ENCODE peak calls at places on chromosome 3, in ten cellular contexts. B is upper lobe of left lung, A is tibial nerve, K is IMR-90, N is thyroid gland, Q is neuronal stem cell, U is upper lobe of right lung, S is transverse colon, R is aorta, C is iPS DF 6.9. E is an unnamed sample.

GRCh38 chr3:160112996-160113395 is 112.2 kb upstream of the C3orf80 start:
- DNase-seq in B (no peak), A (no peak), K (no peak), N (no peak), Q (no peak), U (no peak), S (no peak), R (no peak), C (no peak), E (no peak)

GRCh38 chr3:48301814-48302194 is 31.7 kb downstream of the SPINK8 start:
- DNase-seq in B (no peak), A (no peak), K (peak; percentile 19), N (peak; percentile 46), Q (peak; percentile 8), U (no peak), S (peak; percentile 64), R (no peak), C (no peak), E (peak; percentile 50)

GRCh38 chr3:187183210-187183862 is 13.9 kb upstream of the RTP1 start:
- DNase-seq in B (no peak), A (no peak), K (no peak), N (no peak), Q (no peak), U (no peak), S (no peak), R (peak; percentile 56), C (no peak), E (no peak)

GRCh38 chr3:31219131-31219843 is 313.4 kb upstream of the STT3B start:
- DNase-seq in B (no peak), A (no peak), K (peak; percentile 15), N (no peak), Q (no peak), U (no peak), S (no peak), R (no peak), C (no peak), E (no peak)

GRCh38 chr3:96331341-96331740 is 483.1 kb upstream of the EPHA6 start:
- DNase-seq in B (no peak), A (no peak), K (no peak), N (no peak), Q (no peak), U (no peak), S (no peak), R (no peak), C (no peak), E (no peak)

GRCh38 chr3:28915711-28916481 is 365.0 kb upstream of the RBMS3 start:
- DNase-seq in B (no peak), A (no peak), K (peak; percentile 91), N (peak; percentile 3), Q (peak; percentile 37), U (no peak), S (peak; percentile 10), R (peak; percentile 42), C (no peak), E (peak; percentile 16)

GRCh38 chr3:156206157-156206556 is 85.8 kb downstream of the KCNAB1 start:
- DNase-seq in B (no peak), A (no peak), K (peak; percentile 17), N (no peak), Q (no peak), U (no peak), S (no peak), R (no peak), C (no peak), E (no peak)

GRCh38 chr3:145518639-145519038 is 642.3 kb downstream of the PLOD2 start:
- DNase-seq in B (no peak), A (no peak), K (no peak), N (no peak), Q (no peak), U (no peak), S (no peak), R (no peak), C (no peak), E (no peak)

GRCh38 chr3:100956276-100956675 is 36.9 kb downstream of the ABI3BP start:
- DNase-seq in B (no peak), A (no peak), K (no peak), N (no peak), Q (no peak), U (no peak), S (no peak), R (no peak), C (no peak), E (no peak)
- H3K4me3 ChIP-seq in B (no peak overlapping the region), A (no peak overlapping the region), K (no peak overlapping the region), N (no peak overlapping the region), Q (no peak overlapping the region), U (no peak overlapping the region), S (no peak overlapping the region), R (no peak overlapping the region), C (no peak overlapping the region), E (no peak overlapping the region)

GRCh38 chr3:181909241-181909640 is 197.5 kb downstream of the SOX2 start:
- DNase-seq in B (no peak), A (no peak), K (no peak), N (no peak), Q (no peak), U (no peak), S (no peak), R (no peak), C (no peak), E (no peak)
- H3K36me3 ChIP-seq in B (no peaks in the 10 kb centered on the region), A (no peaks in the 10 kb centered on the region), K (no peaks in the 10 kb centered on the region), N (no peaks in the 10 kb centered on the region), Q (no peaks in the 10 kb centered on the region), U (no peaks in the 10 kb centered on the region), S (no peaks in the 10 kb centered on the region), R (no peaks in the 10 kb centered on the region), C (no peaks in the 10 kb centered on the region), E (no peaks in the 10 kb centered on the region)

GRCh38 chr3:16511561-16512434 is 1.7 kb downstream of the RFTN1 start:
- DNase-seq in B (no peak), A (peak; percentile 36), K (peak; percentile 92), N (peak; percentile 70), Q (no peak), U (no peak), S (peak; percentile 65), R (peak; percentile 86), C (no peak), E (peak; percentile 46)
- H3K4me3 ChIP-seq in B (peak overlapping the region; percentile 75), A (peak overlapping the region; percentile 96), K (peak overlapping the region; percentile 96), N (no peak overlapping the region), Q (no peak overlapping the region), U (peak overlapping the region; percentile 91), S (no peak overlapping the region), R (peak overlapping the region; percentile 52), C (no peak overlapping the region), E (no peak overlapping the region)

GRCh38 chr3:47013231-47013630 is 33.8 kb downstream of the NBEAL2 start:
- DNase-seq in B (no peak), A (no peak), K (no peak), N (no peak), Q (no peak), U (no peak), S (no peak), R (no peak), C (no peak), E (no peak)
- H3K36me3 ChIP-seq in B (peaks cover 19% of the 10 kb centered on the region), A (peaks cover 54% of the 10 kb centered on the region), K (peaks cover 15% of the 10 kb centered on the region), N (peaks cover 4% of the 10 kb centered on the region), Q (peaks cover 12% of the 10 kb centered on the region), U (peaks cover 18% of the 10 kb centered on the region), S (peaks cover 18% of the 10 kb centered on the region), R (peaks cover 6% of the 10 kb centered on the region), C (no peaks in the 10 kb centered on the region), E (peaks cover 12% of the 10 kb centered on the region)

GRCh38 chr3:129934234-129935123 is 40.0 kb upstream of the TRH start:
- DNase-seq in B (no peak), A (no peak), K (peak; percentile 16), N (peak; percentile 28), Q (peak; percentile 57), U (no peak), S (no peak), R (no peak), C (no peak), E (peak; percentile 82)
- H3K4me3 ChIP-seq in B (peak overlapping the region; percentile 28), A (peak overlapping the region; percentile 20), K (no peak overlapping the region), N (no peak overlapping the region), Q (no peak overlapping the region), U (no peak overlapping the region), S (no peak overlapping the region), R (no peak overlapping the region), C (no peak overlapping the region), E (no peak overlapping the region)

GRCh38 chr3:183774631-183775030 is 50.7 kb downstream of the MAP6D1 start:
- DNase-seq in B (no peak), A (no peak), K (peak; percentile 81), N (no peak), Q (no peak), U (no peak), S (no peak), R (no peak), C (no peak), E (no peak)
- H3K36me3 ChIP-seq in B (peaks cover 70% of the 10 kb centered on the region), A (peaks cover 77% of the 10 kb centered on the region), K (peaks cover 49% of the 10 kb centered on the region), N (peaks cover 51% of the 10 kb centered on the region), Q (peaks cover 30% of the 10 kb centered on the region), U (peaks cover 64% of the 10 kb centered on the region), S (peaks cover 10% of the 10 kb centered on the region), R (peaks cover 2% of the 10 kb centered on the region), C (peaks cover 26% of the 10 kb centered on the region), E (peaks cover 30% of the 10 kb centered on the region)

GRCh38 chr3:151976211-151977050 is 103.0 kb downstream of the SUCNR1 start:
- DNase-seq in B (no peak), A (no peak), K (peak; percentile 96), N (no peak), Q (no peak), U (no peak), S (no peak), R (no peak), C (no peak), E (no peak)
- H3K4me3 ChIP-seq in B (no peak overlapping the region), A (no peak overlapping the region), K (no peak overlapping the region), N (no peak overlapping the region), Q (no peak overlapping the region), U (no peak overlapping the region), S (no peak overlapping the region), R (no peak overlapping the region), C (no peak overlapping the region), E (no peak overlapping the region)

DNA sequence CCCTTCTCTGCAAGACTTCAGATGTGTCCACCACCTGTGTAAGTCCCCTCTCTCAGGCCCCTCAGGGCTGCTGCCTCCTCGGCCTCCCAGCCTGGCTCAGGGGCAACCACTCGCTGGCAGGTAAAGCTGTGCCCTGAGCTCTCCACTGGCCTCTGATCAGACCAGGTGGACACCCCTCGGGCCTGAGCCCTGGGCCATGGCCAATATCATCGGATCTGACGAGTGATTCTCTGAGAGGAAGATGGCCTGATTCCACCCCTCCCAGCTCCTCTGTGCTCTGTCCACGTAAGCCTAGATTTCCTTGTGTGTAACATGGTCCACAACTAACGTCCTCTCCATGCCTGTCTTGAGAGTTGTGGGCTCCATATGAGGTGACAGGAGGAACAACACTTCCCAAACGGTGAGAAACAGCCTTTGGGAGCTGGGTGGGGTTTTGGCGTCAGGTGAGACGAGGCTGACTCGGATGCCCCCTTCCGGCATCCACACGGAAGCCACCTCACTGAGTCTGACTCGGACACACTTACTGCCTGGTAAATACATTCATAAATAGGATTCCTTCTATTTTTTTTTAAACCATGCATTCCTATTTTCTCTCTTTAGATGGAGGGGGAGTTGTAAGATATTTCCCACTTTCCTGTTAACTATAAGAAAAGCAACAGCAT is 86.8 kb downstream of the NUP210 start:
- DNase-seq in B (no peak), A (no peak), K (no peak), N (no peak), Q (no peak), U (no peak), S (no peak), R (no peak), C (no peak), E (no peak)
- H3K36me3 ChIP-seq in B (peaks cover 23% of the 10 kb centered on the region), A (peaks cover 67% of the 10 kb centered on the region), K (no peaks in the 10 kb centered on the region), N (no peaks in the 10 kb centered on the region), Q (peaks cover 47% of the 10 kb centered on the region), U (peaks cover 22% of the 10 kb centered on the region), S (no peaks in the 10 kb centered on the region), R (no peaks in the 10 kb centered on the region), C (peaks cover 14% of the 10 kb centered on the region), E (peaks cover 34% of the 10 kb centered on the region)

GRCh38 chr3:172467170-172467824 is 19.0 kb upstream of the GHSR start:
- DNase-seq in B (no peak), A (no peak), K (peak; percentile 66), N (no peak), Q (no peak), U (no peak), S (no peak), R (no peak), C (no peak), E (no peak)
- H3K4me3 ChIP-seq in B (no peak overlapping the region), A (no peak overlapping the region), K (no peak overlapping the region), N (no peak overlapping the region), Q (no peak overlapping the region), U (no peak overlapping the region), S (no peak overlapping the region), R (no peak overlapping the region), C (no peak overlapping the region), E (no peak overlapping the region)